ENCODE peak calls at places on chromosomes 13 and 19, in ten cellular contexts. H is body of pancreas, I is BE2C, B is psoas muscle, O is left ventricle myocardium inferior, V is esophagus muscularis mucosa, Y is thyroid gland, A is tibial nerve, L is HCT116, D is stomach. J is an unnamed sample. For H3K4me1 and H3K36me3, the result is how much of the 10 kb centered on the place peaks cover.

GRCh38 chr13:32538234-32538620 is 368 bp downstream of the N4BP2L2 start:
- DNase-seq in H (no peak), I (no peak), B (peak), O (peak), V (no peak), Y (no peak), A (no peak), L (no peak), D (peak), J (peak)

GRCh38 chr13:50990540-50991506 is 81.2 kb downstream of the RNASEH2B start:
- DNase-seq in H (peak), I (peak), B (peak), O (peak), V (no peak), Y (no peak), A (peak), L (no peak), D (no peak), J (no peak)

GRCh38 chr19:584240-585001 is 5.3 kb upstream of the HCN2 start:
- DNase-seq in H (peak), I (peak), B (peak), O (peak), V (no peak), Y (no peak), A (no peak), L (no peak), D (peak), J (peak)

GRCh38 chr19:41810301-41810700 is 13.9 kb downstream of the CEACAM3 start:
- DNase-seq in H (no peak), I (no peak), B (no peak), O (no peak), V (no peak), Y (no peak), A (no peak), L (no peak), D (no peak), J (no peak)

GRCh38 chr13:29721766-29722165 is 126.3 kb upstream of the SLC7A1 start:
- DNase-seq in H (no peak), I (no peak), B (no peak), O (no peak), V (no peak), Y (no peak), A (no peak), L (no peak), D (no peak), J (no peak)

GRCh38 chr19:32858559-32858958 is 11.0 kb downstream of the SLC7A9 start:
- DNase-seq in H (no peak), I (no peak), B (no peak), O (no peak), V (no peak), Y (no peak), A (no peak), L (no peak), D (no peak), J (peak)

GRCh38 chr13:44932850-44933251 is 56.4 kb downstream of the NUFIP1 start:
- DNase-seq in H (no peak), I (no peak), B (no peak), O (no peak), V (no peak), Y (no peak), A (peak), L (no peak), D (peak), J (peak)

GRCh38 chr19:8001651-8001994 is 3.8 kb downstream of the ELAVL1 start:
- DNase-seq in H (no peak), I (no peak), B (no peak), O (no peak), V (no peak), Y (no peak), A (no peak), L (no peak), D (no peak), J (peak)

GRCh38 chr13:36345438-36346221 is 564 bp downstream of the SPART start:
- DNase-seq in H (peak), I (peak), B (peak), O (peak), V (peak), Y (peak), A (peak), L (no peak), D (peak), J (peak)

GRCh38 chr19:47839411-47839810 is 17.7 kb downstream of the CRX start:
- DNase-seq in H (no peak), I (no peak), B (no peak), O (no peak), V (no peak), Y (no peak), A (no peak), L (no peak), D (no peak), J (no peak)

GRCh38 chr13:66461021-66461420 is 769.1 kb downstream of the PCDH9 start:
- DNase-seq in H (no peak), I (no peak), B (no peak), O (no peak), V (no peak), Y (no peak), A (no peak), L (no peak), D (no peak), J (no peak)

GRCh38 chr19:38975214-38975860 is at the start of gene FBXO17:
- DNase-seq in H (peak), I (peak), B (peak), O (peak), V (no peak), Y (peak), A (peak), L (no peak), D (peak), J (peak)

GRCh38 chr13:77966671-77967070 is 48.0 kb upstream of the EDNRB start:
- DNase-seq in H (no peak), I (no peak), B (no peak), O (no peak), V (no peak), Y (no peak), A (no peak), L (no peak), D (no peak), J (no peak)

GRCh38 chr13:66665991-66666390 is 564.1 kb downstream of the PCDH9 start:
- DNase-seq in H (peak), I (peak), B (peak), O (peak), V (no peak), Y (peak), A (no peak), L (no peak), D (no peak), J (no peak)

GRCh38 chr19:5617080-5617479 is 5.5 kb downstream of the SAFB2 start:
- DNase-seq in H (no peak), I (no peak), B (no peak), O (no peak), V (no peak), Y (no peak), A (no peak), L (no peak), D (no peak), J (no peak)
- H3K4me1 ChIP-seq in H (under half), I (under half), B (under half), O (half or more), V (under half), Y (under half), A (under half), L (under half), D (under half), J (under half)

DNA sequence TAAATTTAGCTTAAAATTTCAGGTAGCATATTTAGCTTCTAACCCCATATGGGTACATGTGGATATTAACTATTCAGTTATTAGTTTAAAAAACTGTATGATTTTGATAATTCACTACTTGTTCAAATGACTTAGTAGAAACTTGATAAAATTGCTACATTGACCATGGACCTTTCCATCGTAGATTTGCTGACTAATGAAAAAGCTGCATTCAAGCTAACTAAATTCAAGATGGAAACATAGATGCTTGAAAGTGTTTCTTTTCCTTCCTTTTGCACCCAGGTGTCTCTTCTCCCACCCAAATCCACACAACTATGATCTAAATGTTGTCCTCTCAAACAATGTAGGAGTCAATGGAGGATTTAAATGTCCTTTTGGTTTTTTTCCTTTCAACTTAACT is 439.2 kb downstream of the TBC1D4 start:
- DNase-seq in H (no peak), I (no peak), B (no peak), O (no peak), V (no peak), Y (no peak), A (no peak), L (no peak), D (no peak), J (no peak)
- H3K36me3 ChIP-seq in H (under half), I (under half), B (under half), O (under half), V (under half), Y (under half), A (under half), L (under half), D (under half), J (under half)

GRCh38 chr19:53883741-53884140 is 1.7 kb downstream of the PRKCG start:
- DNase-seq in H (no peak), I (no peak), B (no peak), O (no peak), V (no peak), Y (no peak), A (no peak), L (no peak), D (no peak), J (no peak)

GRCh38 chr19:53880716-53881481 is 1.1 kb upstream of the PRKCG start:
- DNase-seq in H (no peak), I (no peak), B (no peak), O (no peak), V (no peak), Y (no peak), A (no peak), L (no peak), D (no peak), J (no peak)

GRCh38 chr19:53882391-53883050 is 524 bp downstream of the PRKCG start:
- DNase-seq in H (no peak), I (no peak), B (no peak), O (no peak), V (no peak), Y (no peak), A (no peak), L (no peak), D (no peak), J (no peak)

GRCh38 chr19:53883231-53883661 is 1.2 kb downstream of the PRKCG start:
- DNase-seq in H (no peak), I (no peak), B (no peak), O (no peak), V (no peak), Y (no peak), A (no peak), L (no peak), D (no peak), J (no peak)

DNA sequence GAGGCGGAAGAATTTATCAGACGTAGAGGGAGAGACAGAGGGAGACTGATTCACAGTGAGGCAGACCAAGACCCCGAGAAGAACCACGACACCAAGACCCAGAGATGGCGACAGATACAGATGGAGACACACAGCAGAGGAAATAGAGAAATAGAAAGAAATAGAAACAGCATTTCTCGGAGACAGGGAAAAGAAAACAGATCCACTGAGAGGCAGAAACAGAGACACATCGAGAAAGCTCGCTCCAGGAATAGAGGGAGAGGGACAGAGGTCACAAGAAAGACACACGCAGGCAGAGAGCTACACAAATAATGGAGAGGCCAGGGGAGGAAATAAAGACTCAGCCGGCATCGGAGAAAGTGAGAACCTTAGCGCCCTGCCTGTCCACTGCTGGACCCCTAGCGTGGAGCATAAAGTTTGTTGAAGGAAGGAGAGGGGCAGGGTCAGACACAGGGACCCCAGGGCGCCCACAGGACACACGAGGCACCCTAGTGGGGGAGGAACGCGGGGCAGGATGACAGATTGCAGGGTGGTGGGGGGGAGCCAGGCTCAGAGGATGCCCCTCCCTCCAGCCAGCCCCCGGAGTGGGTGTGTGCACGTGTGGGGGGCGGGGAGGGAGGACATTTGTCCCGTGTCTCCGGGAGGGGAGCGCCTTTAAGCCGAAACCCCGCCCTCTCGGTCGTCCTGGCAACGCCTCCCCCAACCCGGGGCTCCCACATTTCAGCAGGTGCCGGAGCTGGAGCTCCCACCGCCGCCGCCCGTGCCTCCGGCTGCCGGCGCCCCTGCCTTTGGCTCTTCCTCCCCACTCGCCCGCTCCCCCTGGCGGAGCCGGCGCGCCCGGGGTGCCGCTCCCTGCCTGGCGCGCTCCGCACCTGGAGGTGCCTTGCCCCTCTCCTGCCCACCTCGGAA is at the start of gene PRKCG:
- DNase-seq in H (peak), I (peak), B (no peak), O (peak), V (no peak), Y (no peak), A (no peak), L (no peak), D (peak), J (peak)
- TF ChIP-seq CTCF in H (peak), I (peak), B (peak), O (peak), V (peak), Y (peak), A (peak), L (peak), D (no peak), J (peak)

GRCh38 chr19:21603431-21604153 is 98.2 kb downstream of the ZNF429 start:
- DNase-seq in H (no peak), I (peak), B (no peak), O (no peak), V (no peak), Y (no peak), A (no peak), L (no peak), D (no peak), J (no peak)
- H3K4me1 ChIP-seq in H (half or more), I (under half), B (under half), O (under half), V (under half), Y (under half), A (under half), L (under half), D (under half), J (under half)

GRCh38 chr19:34341935-34342680 is 22.9 kb upstream of the GPI start:
- DNase-seq in H (no peak), I (no peak), B (no peak), O (no peak), V (no peak), Y (no peak), A (no peak), L (no peak), D (no peak), J (no peak)

GRCh38 chr19:34335914-34336313 is 29.1 kb upstream of the GPI start:
- DNase-seq in H (no peak), I (no peak), B (no peak), O (no peak), V (no peak), Y (no peak), A (no peak), L (no peak), D (no peak), J (no peak)

GRCh38 chr19:34332027-34332786 is 32.8 kb upstream of the GPI start:
- DNase-seq in H (no peak), I (no peak), B (no peak), O (no peak), V (no peak), Y (no peak), A (no peak), L (no peak), D (no peak), J (no peak)

GRCh38 chr19:34337747-34338146 is 27.2 kb upstream of the GPI start:
- DNase-seq in H (peak), I (no peak), B (no peak), O (no peak), V (no peak), Y (peak), A (no peak), L (no peak), D (no peak), J (peak)

DNA sequence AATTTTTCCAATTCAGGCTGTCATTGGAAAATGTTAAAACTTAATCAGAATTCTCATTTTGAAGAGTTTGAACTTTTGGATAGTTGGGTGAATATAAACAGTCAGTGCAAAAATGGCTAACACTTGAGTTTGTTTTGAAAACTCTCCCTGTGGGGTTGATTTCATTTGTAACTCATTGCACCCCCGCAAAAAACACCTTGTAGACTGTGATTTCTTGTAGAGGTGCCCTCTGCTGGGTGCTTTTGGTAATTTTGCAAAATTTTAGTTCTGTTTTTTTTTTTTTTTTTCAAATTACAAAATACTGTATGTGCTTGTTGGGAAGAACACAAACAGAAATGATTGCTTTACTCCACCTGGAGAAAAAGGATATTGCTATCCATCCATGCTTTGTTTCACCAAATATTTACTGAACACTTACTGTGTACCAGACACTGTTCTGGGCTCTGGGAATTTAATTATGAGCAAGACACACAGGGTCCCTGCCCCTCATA is 28.2 kb upstream of the GPI start:
- DNase-seq in H (no peak), I (no peak), B (no peak), O (no peak), V (no peak), Y (no peak), A (peak), L (peak), D (no peak), J (no peak)
- H3K36me3 ChIP-seq in H (under half), I (under half), B (half or more), O (half or more), V (half or more), Y (under half), A (under half), L (under half), D (half or more), J (under half)

DNA sequence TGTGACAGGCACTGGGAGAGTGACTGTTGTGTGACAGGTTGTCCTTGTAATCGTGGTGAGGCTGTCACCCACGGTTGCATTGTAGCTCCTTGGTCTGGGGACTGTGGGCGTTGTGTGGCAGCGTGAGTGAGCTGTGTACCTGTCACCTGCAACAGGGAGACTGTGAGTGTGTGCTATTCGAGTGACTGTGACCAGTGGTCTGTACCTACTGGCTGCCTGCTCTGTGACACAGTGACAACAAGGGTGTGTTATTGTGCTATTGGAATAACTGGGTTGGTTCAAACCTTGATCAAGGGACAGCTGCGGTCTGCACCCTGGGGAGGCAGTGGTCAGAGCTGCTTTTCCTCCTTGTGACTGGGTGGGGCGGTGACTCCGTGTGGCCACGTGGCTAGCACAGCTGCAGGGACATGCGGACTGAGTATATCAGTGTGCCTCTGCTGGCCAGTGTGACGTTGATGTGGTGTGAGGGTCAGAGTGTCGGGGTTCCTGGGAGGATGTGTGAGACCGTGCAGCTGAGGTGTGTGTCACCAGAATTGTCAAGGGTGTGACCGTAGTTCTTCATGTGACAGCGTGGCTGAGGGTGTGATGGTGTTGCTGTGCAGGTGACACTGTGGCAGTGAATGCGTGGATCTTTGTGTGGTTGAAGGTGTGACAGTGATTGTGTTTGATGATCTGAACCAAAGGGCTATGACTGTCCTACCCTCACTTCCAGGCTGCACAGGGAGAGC is 10.1 kb upstream of the NFIX start:
- DNase-seq in H (peak), I (no peak), B (peak), O (peak), V (peak), Y (peak), A (peak), L (peak), D (peak), J (peak)
- TF ChIP-seq CTCF in H (peak), I (no peak), B (no peak), O (no peak), V (no peak), Y (no peak), A (no peak), L (no peak), D (no peak), J (no peak)

GRCh38 chr19:13095393-13095784 is 7.3 kb downstream of the LYL1 start:
- DNase-seq in H (no peak), I (no peak), B (no peak), O (no peak), V (no peak), Y (no peak), A (no peak), L (no peak), D (no peak), J (peak)

GRCh38 chr19:13095934-13096890 is 6.4 kb downstream of the LYL1 start:
- DNase-seq in H (no peak), I (peak), B (no peak), O (no peak), V (no peak), Y (no peak), A (no peak), L (no peak), D (no peak), J (peak)

GRCh38 chr19:13097331-13098258 is 5.1 kb downstream of the LYL1 start:
- DNase-seq in H (no peak), I (no peak), B (peak), O (no peak), V (no peak), Y (no peak), A (peak), L (no peak), D (no peak), J (peak)

GRCh38 chr19:13098291-13099072 is 4.2 kb downstream of the LYL1 start:
- DNase-seq in H (no peak), I (no peak), B (no peak), O (no peak), V (no peak), Y (no peak), A (no peak), L (no peak), D (no peak), J (no peak)

GRCh38 chr19:13096968-13097330 is 5.7 kb downstream of the LYL1 start:
- DNase-seq in H (no peak), I (no peak), B (no peak), O (no peak), V (no peak), Y (no peak), A (no peak), L (no peak), D (no peak), J (no peak)
- H3K4me1 ChIP-seq in H (under half), I (under half), B (under half), O (half or more), V (half or more), Y (under half), A (under half), L (under half), D (half or more), J (under half)

DNA sequence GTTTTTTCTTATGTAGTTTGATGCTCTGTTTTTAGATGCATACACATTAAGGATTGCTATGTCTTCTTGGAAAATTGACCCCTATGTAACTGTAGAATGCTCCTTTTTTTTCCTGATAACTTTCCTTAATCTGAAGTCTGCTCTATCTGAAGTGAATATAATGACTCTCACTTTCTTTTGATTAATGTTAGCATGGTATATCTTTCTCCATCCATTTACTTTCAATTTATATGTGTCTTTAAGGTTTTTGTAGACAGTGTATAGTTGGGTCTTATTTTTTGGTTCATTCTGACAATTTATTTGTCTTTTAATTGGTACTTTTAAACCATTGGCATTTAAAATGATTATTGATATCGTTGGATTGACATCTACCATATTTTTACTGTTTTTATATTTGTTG is 92.3 kb downstream of the URI1 start:
- DNase-seq in H (no peak), I (no peak), B (no peak), O (no peak), V (no peak), Y (no peak), A (no peak), L (no peak), D (no peak), J (no peak)
- H3K36me3 ChIP-seq in H (under half), I (under half), B (under half), O (half or more), V (under half), Y (under half), A (under half), L (under half), D (under half), J (under half)

GRCh38 chr19:40798223-40798996 is 581 bp upstream of the EGLN2 start:
- DNase-seq in H (peak), I (peak), B (peak), O (peak), V (peak), Y (peak), A (peak), L (peak), D (peak), J (peak)
- TF ChIP-seq CTCF in H (peak), I (peak), B (peak), O (peak), V (peak), Y (peak), A (peak), L (peak), D (no peak), J (peak)

J was measured in right lobe of liver.